ENCODE peak calls at places on chromosome 6, in four cellular contexts. One of them, this sample, is unnamed.

GRCh38 chr6:13765570-13765969 is 48.8 kb downstream of the MCUR1 start:
- DNase-seq in HCT116: no peak
- DNase-seq in astrocyte of the spinal cord: peak; percentile 22
- DNase-seq in body of pancreas: no peak
- DNase-seq in this sample: peak; percentile 16

GRCh38 chr6:56803594-56803993 is 151.3 kb upstream of the BEND6 start:
- DNase-seq in body of pancreas: no peak
- DNase-seq in astrocyte of the spinal cord: peak; percentile 81
- DNase-seq in HCT116: no peak
- DNase-seq in this sample: peak; percentile 83

GRCh38 chr6:7939186-7939863 is 28.7 kb upstream of the TXNDC5 start:
- DNase-seq in astrocyte of the spinal cord: peak; percentile 27
- DNase-seq in HCT116: no peak
- DNase-seq in body of pancreas: no peak
- DNase-seq in this sample: no peak

GRCh38 chr6:162343196-162343901 is 384.2 kb downstream of the PRKN start:
- DNase-seq in body of pancreas: no peak
- DNase-seq in astrocyte of the spinal cord: no peak
- DNase-seq in HCT116: peak; percentile 4
- DNase-seq in this sample: no peak

GRCh38 chr6:13539572-13539971 is 34.8 kb upstream of the SIRT5 start:
- DNase-seq in astrocyte of the spinal cord: no peak
- DNase-seq in HCT116: no peak
- DNase-seq in body of pancreas: no peak
- DNase-seq in this sample: no peak

GRCh38 chr6:26332843-26333242 is 32.2 kb upstream of the BTN3A2 start:
- DNase-seq in astrocyte of the spinal cord: no peak
- DNase-seq in HCT116: no peak
- DNase-seq in body of pancreas: no peak
- DNase-seq in this sample: no peak

GRCh38 chr6:100099189-100100074 is 105.4 kb upstream of the MCHR2 start:
- DNase-seq in HCT116: peak; percentile 16
- DNase-seq in body of pancreas: no peak
- DNase-seq in astrocyte of the spinal cord: peak; percentile 59
- DNase-seq in this sample: no peak

GRCh38 chr6:35370799-35371493 is 28.6 kb downstream of the PPARD start:
- DNase-seq in HCT116: no peak
- DNase-seq in astrocyte of the spinal cord: no peak
- DNase-seq in body of pancreas: no peak
- DNase-seq in this sample: peak; percentile 85

GRCh38 chr6:27720607-27721580 is 191.3 kb downstream of the OR2B2 start:
- DNase-seq in astrocyte of the spinal cord: peak; percentile 65
- DNase-seq in body of pancreas: no peak
- DNase-seq in HCT116: peak; percentile 87
- DNase-seq in this sample: peak; percentile 2

GRCh38 chr6:26312096-26312463 is 52.9 kb upstream of the BTN3A2 start:
- DNase-seq in body of pancreas: no peak
- DNase-seq in HCT116: no peak
- DNase-seq in astrocyte of the spinal cord: no peak
- DNase-seq in this sample: no peak

GRCh38 chr6:33782561-33782960 is 6.4 kb downstream of the LEMD2 start:
- DNase-seq in body of pancreas: no peak
- DNase-seq in astrocyte of the spinal cord: no peak
- DNase-seq in HCT116: no peak
- DNase-seq in this sample: no peak

GRCh38 chr6:97305676-97306075 is 22.7 kb upstream of the MMS22L start:
- DNase-seq in astrocyte of the spinal cord: no peak
- DNase-seq in body of pancreas: no peak
- DNase-seq in HCT116: no peak
- DNase-seq in this sample: no peak

GRCh38 chr6:99512033-99512432 is 3.2 kb downstream of the USP45 start:
- DNase-seq in HCT116: no peak
- DNase-seq in astrocyte of the spinal cord: peak; percentile 29
- DNase-seq in body of pancreas: no peak
- DNase-seq in this sample: no peak

GRCh38 chr6:36423101-36423824 is 19.4 kb downstream of the PXT1 start:
- DNase-seq in astrocyte of the spinal cord: peak; percentile 98
- DNase-seq in HCT116: peak; percentile 95
- DNase-seq in body of pancreas: peak; percentile 98
- DNase-seq in this sample: peak; percentile 96

GRCh38 chr6:53603381-53604121 is 58.6 kb upstream of the GCLC start:
- DNase-seq in astrocyte of the spinal cord: peak; percentile 78
- DNase-seq in HCT116: no peak
- DNase-seq in body of pancreas: no peak
- DNase-seq in this sample: peak; percentile 21

GRCh38 chr6:71287926-71288227 is 734 bp upstream of the OGFRL1 start:
- DNase-seq in astrocyte of the spinal cord: no peak
- DNase-seq in body of pancreas: no peak
- DNase-seq in HCT116: no peak
- DNase-seq in this sample: peak; percentile 33

GRCh38 chr6:155461636-155462035 is 6.0 kb upstream of the NOX3 start:
- DNase-seq in astrocyte of the spinal cord: no peak
- DNase-seq in body of pancreas: no peak
- DNase-seq in HCT116: no peak
- DNase-seq in this sample: peak; percentile 52

GRCh38 chr6:110529907-110530306 is 53.5 kb upstream of the SLC22A16 start:
- DNase-seq in astrocyte of the spinal cord: no peak
- DNase-seq in body of pancreas: no peak
- DNase-seq in HCT116: no peak
- DNase-seq in this sample: peak; percentile 34

GRCh38 chr6:150263765-150264415 is 104.9 kb upstream of the IYD start:
- DNase-seq in astrocyte of the spinal cord: no peak
- DNase-seq in HCT116: no peak
- DNase-seq in body of pancreas: no peak
- DNase-seq in this sample: no peak

GRCh38 chr6:48111143-48111506 is at the start of gene PTCHD4:
- DNase-seq in body of pancreas: no peak
- DNase-seq in HCT116: peak; percentile 13
- DNase-seq in astrocyte of the spinal cord: peak; percentile 77
- DNase-seq in this sample: peak; percentile 33

GRCh38 chr6:139278190-139278589 is 13.6 kb downstream of the TXLNB start:
- DNase-seq in HCT116: no peak
- DNase-seq in astrocyte of the spinal cord: no peak
- DNase-seq in body of pancreas: no peak
- DNase-seq in this sample: no peak

GRCh38 chr6:18388942-18389341 is 1.8 kb downstream of the RNF144B start:
- DNase-seq in body of pancreas: no peak
- DNase-seq in astrocyte of the spinal cord: peak; percentile 83
- DNase-seq in HCT116: no peak
- DNase-seq in this sample: peak; percentile 91

GRCh38 chr6:151961809-151962208 is 154.3 kb downstream of the ESR1 start:
- DNase-seq in HCT116: no peak
- DNase-seq in body of pancreas: no peak
- DNase-seq in astrocyte of the spinal cord: no peak
- DNase-seq in this sample: no peak

GRCh38 chr6:32623693-32624092 is 13.5 kb upstream of the HLA-DQA1 start:
- DNase-seq in astrocyte of the spinal cord: no peak
- DNase-seq in body of pancreas: no peak
- DNase-seq in HCT116: no peak
- DNase-seq in this sample: no peak

GRCh38 chr6:20333870-20334269 is 67.8 kb upstream of the E2F3 start:
- DNase-seq in astrocyte of the spinal cord: no peak
- DNase-seq in HCT116: no peak
- DNase-seq in body of pancreas: no peak
- DNase-seq in this sample: no peak

GRCh38 chr6:73144516-73144915 is 80.8 kb downstream of the KHDC1L start:
- DNase-seq in body of pancreas: no peak
- DNase-seq in astrocyte of the spinal cord: no peak
- DNase-seq in HCT116: no peak
- DNase-seq in this sample: no peak

GRCh38 chr6:24968711-24969110 is 33.0 kb upstream of the RIPOR2 start:
- DNase-seq in body of pancreas: no peak
- DNase-seq in astrocyte of the spinal cord: no peak
- DNase-seq in HCT116: no peak
- DNase-seq in this sample: no peak

GRCh38 chr6:148736779-148737412 is 9.9 kb upstream of the UST start:
- DNase-seq in body of pancreas: no peak
- DNase-seq in HCT116: no peak
- DNase-seq in astrocyte of the spinal cord: no peak
- DNase-seq in this sample: no peak

GRCh38 chr6:43730634-43731033 is 39.4 kb upstream of the VEGFA start:
- DNase-seq in astrocyte of the spinal cord: no peak
- DNase-seq in body of pancreas: no peak
- DNase-seq in HCT116: no peak
- DNase-seq in this sample: no peak

GRCh38 chr6:32668226-32668747 is 1.8 kb upstream of the HLA-DQB1 start:
- DNase-seq in HCT116: peak; percentile 41
- DNase-seq in body of pancreas: no peak
- DNase-seq in astrocyte of the spinal cord: no peak
- DNase-seq in this sample: no peak

GRCh38 chr6:87941556-87942358 is 105.9 kb upstream of the SPACA1 start:
- DNase-seq in HCT116: no peak
- DNase-seq in astrocyte of the spinal cord: no peak
- DNase-seq in body of pancreas: no peak
- DNase-seq in this sample: no peak

GRCh38 chr6:109800771-109801170 is 109.7 kb downstream of the FIG4 start:
- DNase-seq in body of pancreas: no peak
- DNase-seq in HCT116: no peak
- DNase-seq in astrocyte of the spinal cord: no peak
- DNase-seq in this sample: no peak

GRCh38 chr6:121620002-121620740 is 184.7 kb downstream of the GJA1 start:
- DNase-seq in astrocyte of the spinal cord: no peak
- DNase-seq in HCT116: no peak
- DNase-seq in body of pancreas: no peak
- DNase-seq in this sample: no peak

GRCh38 chr6:107114872-107115694 is at the start of gene BEND3:
- DNase-seq in HCT116: no peak
- DNase-seq in astrocyte of the spinal cord: no peak
- DNase-seq in body of pancreas: peak; percentile 40
- DNase-seq in this sample: peak; percentile 24

GRCh38 chr6:119445666-119446622 is 96.4 kb upstream of the MAN1A1 start:
- DNase-seq in astrocyte of the spinal cord: peak; percentile 92
- DNase-seq in body of pancreas: no peak
- DNase-seq in HCT116: no peak
- DNase-seq in this sample: peak; percentile 72

GRCh38 chr6:51554029-51554428 is 533.4 kb downstream of the PKHD1 start:
- DNase-seq in astrocyte of the spinal cord: no peak
- DNase-seq in body of pancreas: no peak
- DNase-seq in HCT116: no peak
- DNase-seq in this sample: no peak

GRCh38 chr6:51553246-51554015 is 534.0 kb downstream of the PKHD1 start:
- DNase-seq in astrocyte of the spinal cord: no peak
- DNase-seq in HCT116: no peak
- DNase-seq in body of pancreas: no peak
- DNase-seq in this sample: no peak

GRCh38 chr6:51562198-51562597 is 525.2 kb downstream of the PKHD1 start:
- DNase-seq in astrocyte of the spinal cord: no peak
- DNase-seq in HCT116: no peak
- DNase-seq in body of pancreas: no peak
- DNase-seq in this sample: no peak

GRCh38 chr6:51559059-51559458 is 528.4 kb downstream of the PKHD1 start:
- DNase-seq in body of pancreas: no peak
- DNase-seq in HCT116: no peak
- DNase-seq in astrocyte of the spinal cord: no peak
- DNase-seq in this sample: no peak
- TF ChIP-seq CTCF in body of pancreas: peak; percentile 43
- TF ChIP-seq CTCF in HCT116: no peak
- TF ChIP-seq CTCF in astrocyte of the spinal cord: no peak
- TF ChIP-seq CTCF in this sample: no peak

GRCh38 chr6:30601436-30601814 is 15.6 kb downstream of the PPP1R10 start:
- DNase-seq in astrocyte of the spinal cord: no peak
- DNase-seq in HCT116: no peak
- DNase-seq in body of pancreas: no peak
- DNase-seq in this sample: no peak
- H3K4me3 ChIP-seq in astrocyte of the spinal cord: no peak overlapping the region
- H3K4me3 ChIP-seq in HCT116: no peak overlapping the region
- H3K4me3 ChIP-seq in body of pancreas: no peak overlapping the region
- H3K4me3 ChIP-seq in this sample: no peak overlapping the region

GRCh38 chr6:170292778-170293164 is 1.9 kb upstream of the DLL1 start:
- DNase-seq in astrocyte of the spinal cord: no peak
- DNase-seq in body of pancreas: no peak
- DNase-seq in HCT116: peak; percentile 32
- DNase-seq in this sample: no peak
- TF ChIP-seq CTCF in astrocyte of the spinal cord: peak; percentile 10
- TF ChIP-seq CTCF in body of pancreas: peak; percentile 28
- TF ChIP-seq CTCF in HCT116: peak; percentile 30
- TF ChIP-seq CTCF in this sample: peak; percentile 14

GRCh38 chr6:3212261-3212660 is 15.2 kb downstream of the TUBB2B start:
- DNase-seq in body of pancreas: no peak
- DNase-seq in astrocyte of the spinal cord: no peak
- DNase-seq in HCT116: no peak
- DNase-seq in this sample: no peak
- H3K4me3 ChIP-seq in body of pancreas: no peak overlapping the region
- H3K4me3 ChIP-seq in astrocyte of the spinal cord: no peak overlapping the region
- H3K4me3 ChIP-seq in HCT116: no peak overlapping the region
- H3K4me3 ChIP-seq in this sample: no peak overlapping the region

DNA sequence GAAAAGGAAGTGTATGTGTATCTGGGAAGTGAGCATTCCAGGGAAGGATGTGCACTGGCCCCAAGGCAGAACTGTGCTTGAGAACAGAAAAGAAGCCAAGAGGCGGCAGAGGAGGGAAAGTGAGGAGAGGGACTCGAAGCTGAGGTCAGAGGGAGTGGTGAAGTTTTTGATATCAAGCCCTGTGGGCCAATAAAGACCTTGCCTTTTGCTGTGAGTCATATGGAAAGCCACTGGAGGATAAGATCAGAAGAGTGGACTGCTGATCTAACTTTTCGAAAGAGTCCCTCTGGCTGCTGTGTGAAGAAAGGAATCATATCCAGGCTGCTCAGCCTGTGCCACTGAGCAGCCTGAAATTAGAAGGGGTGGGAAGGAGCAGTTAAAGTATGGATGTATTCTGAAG is 99.4 kb downstream of the EYA4 start:
- DNase-seq in HCT116: no peak
- DNase-seq in astrocyte of the spinal cord: no peak
- DNase-seq in body of pancreas: no peak
- DNase-seq in this sample: no peak
- TF ChIP-seq CTCF in HCT116: no peak
- TF ChIP-seq CTCF in astrocyte of the spinal cord: no peak
- TF ChIP-seq CTCF in body of pancreas: no peak
- TF ChIP-seq CTCF in this sample: no peak

GRCh38 chr6:159981591-159982245 is 12.8 kb downstream of the IGF2R start:
- DNase-seq in body of pancreas: peak; percentile 43
- DNase-seq in HCT116: no peak
- DNase-seq in astrocyte of the spinal cord: peak; percentile 84
- DNase-seq in this sample: peak; percentile 73
- H3K4me3 ChIP-seq in body of pancreas: no peak overlapping the region
- H3K4me3 ChIP-seq in HCT116: no peak overlapping the region
- H3K4me3 ChIP-seq in astrocyte of the spinal cord: no peak overlapping the region
- H3K4me3 ChIP-seq in this sample: no peak overlapping the region